ENCODE peak calls at places on chromosome 6, in five cellular contexts. Q, Y, U, B and V are unnamed samples.

GRCh38 chr6:12115001-12115400 is 102.9 kb downstream of the HIVEP1 start:
- DNase-seq in Y (no peak), U (no peak), Q (no peak), B (no peak), V (no peak)

GRCh38 chr6:96899599-96899998 is 1.9 kb upstream of the NDUFAF4 start:
- DNase-seq in Y (peak), Q (no peak), U (no peak), B (no peak), V (no peak)

GRCh38 chr6:109260126-109260525 is 122.1 kb downstream of the CD164 start:
- DNase-seq in Q (no peak), Y (peak), U (no peak), B (no peak), V (no peak)

GRCh38 chr6:128046033-128046432 is 145.2 kb upstream of the THEMIS start:
- DNase-seq in Q (no peak), Y (no peak), U (no peak), B (no peak), V (no peak)

GRCh38 chr6:40968620-40969145 is 70.3 kb downstream of the UNC5CL start:
- DNase-seq in U (no peak), B (no peak), Q (no peak), Y (no peak), V (no peak)

GRCh38 chr6:15205321-15205720 is 40.5 kb upstream of the JARID2 start:
- DNase-seq in Y (no peak), Q (no peak), U (no peak), B (no peak), V (no peak)

GRCh38 chr6:85450578-85450884 is 648 bp downstream of the NT5E start:
- DNase-seq in B (peak), Q (no peak), Y (no peak), U (no peak), V (no peak)

GRCh38 chr6:38773338-38773737 is 58.2 kb downstream of the DNAH8 start:
- DNase-seq in Y (no peak), Q (no peak), B (no peak), U (no peak), V (no peak)

GRCh38 chr6:11824986-11825385 is 46.4 kb upstream of the ADTRP start:
- DNase-seq in Y (peak), Q (no peak), U (no peak), B (no peak), V (no peak)

GRCh38 chr6:16273266-16273665 is 34.9 kb downstream of the GMPR start:
- DNase-seq in Y (peak), U (no peak), B (no peak), Q (no peak), V (peak)

GRCh38 chr6:157244175-157244574 is 79.1 kb downstream of the TMEM242 start:
- DNase-seq in U (no peak), Y (peak), B (no peak), Q (no peak), V (peak)

GRCh38 chr6:42185597-42185996 is 9.2 kb downstream of the GUCA1B start:
- DNase-seq in U (no peak), Y (no peak), Q (no peak), B (no peak), V (no peak)

GRCh38 chr6:106117579-106117978 is 31.4 kb downstream of the PRDM1 start:
- DNase-seq in Q (no peak), Y (no peak), U (no peak), B (no peak), V (no peak)

GRCh38 chr6:112912351-112913101 is 565.4 kb downstream of the RFPL4B start:
- DNase-seq in Q (no peak), B (no peak), Y (peak), U (no peak), V (peak)

GRCh38 chr6:132872923-132873322 is 58.6 kb downstream of the RPS12 start:
- DNase-seq in B (no peak), U (no peak), Y (no peak), Q (no peak), V (no peak)

GRCh38 chr6:32700391-32701040 is 34.1 kb upstream of the HLA-DQB1 start:
- DNase-seq in U (no peak), Q (peak), Y (peak), B (no peak), V (peak)

GRCh38 chr6:125850361-125850760 is 59.6 kb downstream of the NCOA7 start:
- DNase-seq in Q (no peak), Y (no peak), B (no peak), U (no peak), V (no peak)